ENCODE peak calls at places on chromosomes 7 and 10, in four cellular contexts. One of them, this sample, is unnamed.

GRCh38 chr10:70602665-70603438 is at the start of gene PRF1:
- DNase-seq in B cell: no peak
- DNase-seq in heart right ventricle: peak
- DNase-seq in HFF-Myc: no peak
- DNase-seq in this sample: no peak

GRCh38 chr7:156510966-156511365 is 129.6 kb upstream of the RNF32 start:
- DNase-seq in B cell: no peak
- DNase-seq in heart right ventricle: no peak
- DNase-seq in HFF-Myc: no peak
- DNase-seq in this sample: no peak

GRCh38 chr10:124911124-124912051 is 30.5 kb upstream of the ZRANB1 start:
- DNase-seq in B cell: no peak
- DNase-seq in heart right ventricle: no peak
- DNase-seq in HFF-Myc: no peak
- DNase-seq in this sample: peak

GRCh38 chr7:135825406-135825805 is 76.8 kb upstream of the FAM180A start:
- DNase-seq in B cell: no peak
- DNase-seq in heart right ventricle: no peak
- DNase-seq in HFF-Myc: no peak
- DNase-seq in this sample: no peak

GRCh38 chr10:124296121-124296812 is 122.5 kb downstream of the OAT start:
- DNase-seq in B cell: no peak
- DNase-seq in heart right ventricle: no peak
- DNase-seq in HFF-Myc: peak
- DNase-seq in this sample: peak

GRCh38 chr7:33886100-33886623 is 19.2 kb upstream of the BMPER start:
- DNase-seq in B cell: no peak
- DNase-seq in heart right ventricle: no peak
- DNase-seq in HFF-Myc: no peak
- DNase-seq in this sample: no peak

GRCh38 chr10:79299397-79300370 is 47.6 kb upstream of the PPIF start:
- DNase-seq in B cell: no peak
- DNase-seq in heart right ventricle: no peak
- DNase-seq in HFF-Myc: no peak
- DNase-seq in this sample: no peak

GRCh38 chr7:116271161-116271979 is 61.0 kb downstream of the TES start:
- DNase-seq in B cell: no peak
- DNase-seq in heart right ventricle: no peak
- DNase-seq in HFF-Myc: no peak
- DNase-seq in this sample: no peak

GRCh38 chr7:94590526-94591162 is 65.3 kb downstream of the SGCE start:
- DNase-seq in B cell: peak
- DNase-seq in heart right ventricle: no peak
- DNase-seq in HFF-Myc: no peak
- DNase-seq in this sample: no peak

GRCh38 chr7:94022550-94022949 is 18.4 kb upstream of the BET1 start:
- DNase-seq in B cell: no peak
- DNase-seq in heart right ventricle: no peak
- DNase-seq in HFF-Myc: no peak
- DNase-seq in this sample: no peak

GRCh38 chr10:66586073-66586472 is 339.8 kb upstream of the LRRTM3 start:
- DNase-seq in B cell: no peak
- DNase-seq in heart right ventricle: no peak
- DNase-seq in HFF-Myc: no peak
- DNase-seq in this sample: peak

GRCh38 chr10:53598914-53599313 is 826.3 kb upstream of the MBL2 start:
- DNase-seq in B cell: no peak
- DNase-seq in heart right ventricle: no peak
- DNase-seq in HFF-Myc: no peak
- DNase-seq in this sample: no peak

GRCh38 chr7:84219310-84219709 is 24.7 kb upstream of the SEMA3A start:
- DNase-seq in B cell: no peak
- DNase-seq in heart right ventricle: no peak
- DNase-seq in HFF-Myc: no peak
- DNase-seq in this sample: no peak

GRCh38 chr10:71293446-71294090 is 25.5 kb upstream of the SLC29A3 start:
- DNase-seq in B cell: no peak
- DNase-seq in heart right ventricle: no peak
- DNase-seq in HFF-Myc: no peak
- DNase-seq in this sample: no peak

GRCh38 chr7:4668510-4668847 is 13.6 kb upstream of the FOXK1 start:
- DNase-seq in B cell: no peak
- DNase-seq in heart right ventricle: no peak
- DNase-seq in HFF-Myc: no peak
- DNase-seq in this sample: no peak

GRCh38 chr7:129053938-129054437 is 923 bp downstream of the TNPO3 start:
- DNase-seq in B cell: no peak
- DNase-seq in heart right ventricle: no peak
- DNase-seq in HFF-Myc: no peak
- DNase-seq in this sample: no peak

GRCh38 chr7:137923380-137923779 is 76.6 kb upstream of the DGKI start:
- DNase-seq in B cell: no peak
- DNase-seq in heart right ventricle: no peak
- DNase-seq in HFF-Myc: no peak
- DNase-seq in this sample: no peak

GRCh38 chr7:56206420-56206819 is 90.2 kb upstream of the NUPR2 start:
- DNase-seq in B cell: no peak
- DNase-seq in heart right ventricle: no peak
- DNase-seq in HFF-Myc: no peak
- DNase-seq in this sample: no peak

GRCh38 chr10:122018951-122019413 is 30.0 kb downstream of the TACC2 start:
- DNase-seq in B cell: no peak
- DNase-seq in heart right ventricle: no peak
- DNase-seq in HFF-Myc: no peak
- DNase-seq in this sample: no peak

GRCh38 chr7:83655951-83656556 is 7.1 kb upstream of the SEMA3E start:
- DNase-seq in B cell: no peak
- DNase-seq in heart right ventricle: no peak
- DNase-seq in HFF-Myc: no peak
- DNase-seq in this sample: peak

GRCh38 chr7:156168434-156168833 is 356.2 kb upstream of the SHH start:
- DNase-seq in B cell: no peak
- DNase-seq in heart right ventricle: no peak
- DNase-seq in HFF-Myc: no peak
- DNase-seq in this sample: no peak

GRCh38 chr7:99473315-99473596 is 566 bp downstream of the ZNF789 start:
- DNase-seq in B cell: peak
- DNase-seq in heart right ventricle: no peak
- DNase-seq in HFF-Myc: peak
- DNase-seq in this sample: peak

GRCh38 chr10:19815478-19816419 is 483 bp upstream of the PLXDC2 start:
- DNase-seq in B cell: peak
- DNase-seq in heart right ventricle: peak
- DNase-seq in HFF-Myc: no peak
- DNase-seq in this sample: peak

GRCh38 chr10:9786101-9786500 is 1231.6 kb upstream of the CELF2 start:
- DNase-seq in B cell: no peak
- DNase-seq in heart right ventricle: no peak
- DNase-seq in HFF-Myc: no peak
- DNase-seq in this sample: no peak

GRCh38 chr10:44010873-44011602 is 362.4 kb upstream of the ZNF32 start:
- DNase-seq in B cell: no peak
- DNase-seq in heart right ventricle: no peak
- DNase-seq in HFF-Myc: peak
- DNase-seq in this sample: no peak

DNA sequence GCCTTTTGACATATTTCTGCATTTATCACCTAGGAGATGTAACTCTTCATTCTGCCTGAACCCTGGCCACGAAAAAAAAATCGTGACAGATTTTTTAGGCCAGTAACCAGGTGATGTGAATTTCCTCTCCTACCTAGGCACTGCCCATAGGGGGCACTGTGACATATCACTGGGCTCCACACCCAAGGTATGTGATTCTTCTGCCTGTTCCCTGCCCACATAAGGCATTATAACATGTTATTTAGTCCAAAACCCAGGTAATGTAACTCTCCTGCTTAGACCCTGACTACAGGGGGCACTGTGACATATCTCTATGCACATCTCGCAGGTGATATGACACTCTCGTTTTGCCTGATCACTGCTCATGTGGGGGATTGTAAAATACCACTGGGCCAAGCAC is 29.5 kb upstream of the ZNF107 start:
- DNase-seq in B cell: no peak
- DNase-seq in heart right ventricle: no peak
- DNase-seq in HFF-Myc: no peak
- DNase-seq in this sample: no peak
- TF ChIP-seq CTCF in B cell: peak
- TF ChIP-seq CTCF in heart right ventricle: peak
- TF ChIP-seq CTCF in HFF-Myc: no peak
- TF ChIP-seq CTCF in this sample: no peak

DNA sequence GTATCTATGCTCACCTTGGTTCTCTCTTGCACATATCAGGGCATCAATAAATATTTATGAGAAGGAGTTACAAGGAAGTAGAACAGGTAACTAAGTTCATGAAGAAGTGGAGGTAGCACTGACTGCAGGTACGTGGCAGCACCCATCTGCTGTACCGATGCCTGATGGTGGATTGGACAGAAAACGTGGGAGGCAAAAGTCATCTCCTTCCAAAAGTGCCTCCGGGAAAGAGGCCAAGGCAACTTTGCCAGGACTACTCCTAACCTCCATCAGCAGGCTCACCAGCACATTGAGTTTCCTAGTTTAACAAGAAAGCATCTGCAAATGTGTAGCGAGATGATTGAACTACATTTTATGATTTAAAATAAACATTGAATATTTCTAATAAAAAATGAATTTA is 248.8 kb downstream of the ANKRD7 start:
- DNase-seq in B cell: no peak
- DNase-seq in heart right ventricle: no peak
- DNase-seq in HFF-Myc: no peak
- DNase-seq in this sample: no peak
- TF ChIP-seq CTCF in B cell: no peak
- TF ChIP-seq CTCF in heart right ventricle: no peak
- TF ChIP-seq CTCF in HFF-Myc: no peak
- TF ChIP-seq CTCF in this sample: no peak

GRCh38 chr10:61941202-61941651 is 39.7 kb downstream of the ARID5B start:
- DNase-seq in B cell: peak
- DNase-seq in heart right ventricle: no peak
- DNase-seq in HFF-Myc: no peak
- DNase-seq in this sample: no peak
- TF ChIP-seq CTCF in B cell: no peak
- TF ChIP-seq CTCF in heart right ventricle: no peak
- TF ChIP-seq CTCF in HFF-Myc: no peak
- TF ChIP-seq CTCF in this sample: no peak

GRCh38 chr7:30396379-30396778 is 82.2 kb downstream of the NOD1 start:
- DNase-seq in B cell: no peak
- DNase-seq in heart right ventricle: no peak
- DNase-seq in HFF-Myc: no peak
- DNase-seq in this sample: no peak
- TF ChIP-seq CTCF in B cell: no peak
- TF ChIP-seq CTCF in heart right ventricle: peak
- TF ChIP-seq CTCF in HFF-Myc: peak
- TF ChIP-seq CTCF in this sample: no peak

This sample was measured in astrocyte of the cerebellum.